ENCODE peak calls at places on chromosome 10, in six cellular contexts. X, O, E, A, L and R are unnamed samples.

GRCh38 chr10:19966751-19967150 is 150.5 kb downstream of the PLXDC2 start:
- DNase-seq in E (no peak), O (no peak), A (no peak), L (peak; percentile 41), X (no peak), R (no peak)

GRCh38 chr10:104218751-104219150 is 13.4 kb downstream of the CFAP43 start:
- DNase-seq in X (no peak), L (no peak), O (no peak), A (no peak), E (no peak), R (no peak)

GRCh38 chr10:114551310-114551972 is 106.6 kb downstream of the ABLIM1 start:
- DNase-seq in O (no peak), L (peak; percentile 64), X (peak; percentile 74), A (no peak), E (no peak), R (peak; percentile 76)

GRCh38 chr10:130214431-130214830 is 78.2 kb downstream of the GLRX3 start:
- DNase-seq in O (no peak), E (no peak), A (no peak), X (no peak), L (no peak), R (no peak)

GRCh38 chr10:105188737-105189463 is 547.8 kb downstream of the SORCS3 start:
- DNase-seq in A (no peak), L (no peak), X (no peak), O (no peak), E (no peak), R (no peak)

GRCh38 chr10:133336131-133337078 is at the start of gene CALY:
- DNase-seq in L (no peak), X (no peak), O (no peak), E (no peak), A (peak; percentile 85), R (no peak)

GRCh38 chr10:43209064-43209455 is 57.8 kb downstream of the RASGEF1A start:
- DNase-seq in O (no peak), A (no peak), L (no peak), E (no peak), X (peak; percentile 29), R (no peak)

GRCh38 chr10:12908773-12909172 is 92.7 kb downstream of the CCDC3 start:
- DNase-seq in L (no peak), E (no peak), A (no peak), O (no peak), X (no peak), R (no peak)

GRCh38 chr10:117444497-117445040 is 69.3 kb upstream of the PDZD8 start:
- DNase-seq in L (no peak), E (no peak), X (no peak), O (no peak), A (no peak), R (no peak)

GRCh38 chr10:21727452-21728168 is 193.6 kb downstream of the MLLT10 start:
- DNase-seq in A (no peak), O (no peak), E (no peak), L (peak; percentile 31), X (no peak), R (no peak)
- H3K4me1 ChIP-seq in A (peaks cover 6% of the 10 kb centered on the region), O (no peaks in the 10 kb centered on the region), E (peaks cover 26% of the 10 kb centered on the region), L (peaks cover 51% of the 10 kb centered on the region), X (peaks cover 11% of the 10 kb centered on the region), R (peaks cover 18% of the 10 kb centered on the region)

GRCh38 chr10:30583778-30584415 is 45.7 kb downstream of the LYZL2 start:
- DNase-seq in A (no peak), L (peak; percentile 89), X (peak; percentile 80), O (peak; percentile 39), E (peak; percentile 61), R (peak; percentile 84)
- H3K4me1 ChIP-seq in A (no peaks in the 10 kb centered on the region), L (peaks cover 12% of the 10 kb centered on the region), X (peaks cover 25% of the 10 kb centered on the region), O (peaks cover 22% of the 10 kb centered on the region), E (no peaks in the 10 kb centered on the region), R (no peaks in the 10 kb centered on the region)

GRCh38 chr10:96691761-96692160 is 28.6 kb downstream of the PIK3AP1 start:
- DNase-seq in A (no peak), O (no peak), X (no peak), L (no peak), E (no peak), R (no peak)
- H3K4me1 ChIP-seq in A (peaks cover 20% of the 10 kb centered on the region), O (peaks cover 51% of the 10 kb centered on the region), X (peaks cover 11% of the 10 kb centered on the region), L (no peaks in the 10 kb centered on the region), E (no peaks in the 10 kb centered on the region), R (no peaks in the 10 kb centered on the region)

GRCh38 chr10:49079072-49079471 is 36.2 kb downstream of the VSTM4 start:
- DNase-seq in O (no peak), L (no peak), E (no peak), X (no peak), A (no peak), R (no peak)
- H3K4me1 ChIP-seq in O (peaks cover 35% of the 10 kb centered on the region), L (peaks cover 19% of the 10 kb centered on the region), E (no peaks in the 10 kb centered on the region), X (peaks cover 73% of the 10 kb centered on the region), A (no peaks in the 10 kb centered on the region), R (no peaks in the 10 kb centered on the region)

DNA sequence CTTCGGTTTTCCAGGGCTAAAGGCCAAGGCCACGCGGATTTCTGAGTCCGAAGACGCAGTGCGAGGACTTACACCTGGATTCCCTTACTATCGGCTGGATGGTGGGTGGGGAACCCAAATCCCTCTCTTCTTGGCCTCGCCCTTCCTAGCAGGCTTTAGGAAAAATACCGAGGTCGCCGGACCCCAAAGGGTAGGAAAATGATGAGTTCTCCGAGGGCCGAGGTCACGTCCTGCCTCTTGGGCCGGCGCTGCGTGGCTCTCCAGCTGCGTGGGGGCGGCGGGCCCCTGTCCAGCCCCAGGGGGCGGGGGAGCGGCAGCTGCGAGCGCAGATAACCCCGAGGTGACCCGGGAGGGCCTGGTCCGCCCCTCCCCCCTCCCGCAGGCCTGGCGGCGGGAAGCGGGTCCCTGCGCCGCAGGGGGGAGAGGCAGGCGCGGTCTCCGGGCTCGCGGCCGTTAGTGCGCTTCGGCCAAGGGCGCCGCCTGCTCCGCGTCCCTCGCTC is 805 bp upstream of the HMX3 start:
- DNase-seq in A (no peak), X (no peak), O (no peak), L (no peak), E (peak; percentile 42), R (no peak)
- H3K4me1 ChIP-seq in A (peaks cover 52% of the 10 kb centered on the region), X (peaks cover 50% of the 10 kb centered on the region), O (no peaks in the 10 kb centered on the region), L (peaks cover 10% of the 10 kb centered on the region), E (peaks cover 32% of the 10 kb centered on the region), R (no peaks in the 10 kb centered on the region)

GRCh38 chr10:79243211-79244067 is 103.8 kb upstream of the PPIF start:
- DNase-seq in X (no peak), A (peak; percentile 50), L (no peak), E (no peak), O (peak; percentile 81), R (no peak)
- H3K4me1 ChIP-seq in X (peaks cover 40% of the 10 kb centered on the region), A (peaks cover 40% of the 10 kb centered on the region), L (peaks cover 45% of the 10 kb centered on the region), E (peaks cover 49% of the 10 kb centered on the region), O (peaks cover 57% of the 10 kb centered on the region), R (no peaks in the 10 kb centered on the region)

DNA sequence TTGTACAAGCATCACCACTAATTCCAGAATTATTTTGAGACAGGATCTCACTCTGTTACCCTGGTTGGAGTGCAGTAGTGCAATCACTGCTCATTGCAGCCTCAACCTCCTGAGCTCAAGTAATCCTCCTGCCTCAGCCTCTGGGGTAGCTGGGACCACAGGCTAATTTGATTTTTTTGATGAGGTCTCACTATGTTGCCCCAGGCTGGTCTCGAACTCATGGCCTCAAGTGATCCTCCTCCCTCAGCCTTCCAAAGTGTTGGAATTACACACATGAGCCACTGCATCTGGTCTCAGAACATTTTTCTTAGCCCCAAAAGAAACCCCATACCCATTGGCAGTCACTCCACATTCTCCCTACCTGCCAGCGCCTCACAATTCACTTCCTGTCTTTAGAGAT is 3.5 kb upstream of the WBP1L start:
- DNase-seq in X (no peak), O (no peak), E (no peak), L (no peak), A (no peak), R (no peak)
- H3K4me1 ChIP-seq in X (peaks cover 8% of the 10 kb centered on the region), O (peaks cover 19% of the 10 kb centered on the region), E (peaks cover 15% of the 10 kb centered on the region), L (peaks cover 3% of the 10 kb centered on the region), A (peaks cover 16% of the 10 kb centered on the region), R (no peaks in the 10 kb centered on the region)

GRCh38 chr10:71978476-71978875 is 14.3 kb downstream of the CHST3 start:
- DNase-seq in A (no peak), L (no peak), X (no peak), E (no peak), O (no peak), R (no peak)
- H3K4me1 ChIP-seq in A (no peaks in the 10 kb centered on the region), L (peaks cover 15% of the 10 kb centered on the region), X (peaks cover 22% of the 10 kb centered on the region), E (peaks cover 73% of the 10 kb centered on the region), O (no peaks in the 10 kb centered on the region), R (peaks cover 99% of the 10 kb centered on the region)